ENCODE peak calls at places on chromosomes 11 and 22, in seven cellular contexts. Z, W, J, X, Q, B and I are unnamed samples.

GRCh38 chr11:111359223-111360149 is 19.6 kb downstream of the POU2AF1 start:
- DNase-seq in Z (no peak), W (no peak), J (no peak), X (no peak), Q (no peak), B (no peak), I (no peak)

GRCh38 chr11:113106507-113106906 is 145.3 kb downstream of the NCAM1 start:
- DNase-seq in Z (peak; percentile 70), W (no peak), J (peak; percentile 59), X (no peak), Q (no peak), B (no peak), I (peak; percentile 3)

GRCh38 chr22:20242393-20243175 is 25.5 kb downstream of the RTN4R start:
- DNase-seq in Z (no peak), W (no peak), J (no peak), X (no peak), Q (no peak), B (no peak), I (no peak)

GRCh38 chr11:61690706-61691377 is 10.7 kb downstream of the DAGLA start:
- DNase-seq in Z (no peak), W (no peak), J (no peak), X (no peak), Q (no peak), B (no peak), I (no peak)

GRCh38 chr11:104837969-104838639 is 60.2 kb downstream of the CASP12 start:
- DNase-seq in Z (no peak), W (no peak), J (no peak), X (no peak), Q (no peak), B (no peak), I (no peak)

GRCh38 chr11:78350101-78350645 is 67.4 kb downstream of the GAB2 start:
- DNase-seq in Z (peak; percentile 75), W (no peak), J (peak; percentile 65), X (no peak), Q (peak; percentile 37), B (no peak), I (no peak)

GRCh38 chr11:62712413-62712812 is 4.9 kb downstream of the GNG3 start:
- DNase-seq in Z (no peak), W (no peak), J (no peak), X (no peak), Q (no peak), B (no peak), I (no peak)

GRCh38 chr11:73530109-73530508 is 67.8 kb downstream of the FAM168A start:
- DNase-seq in Z (no peak), W (no peak), J (no peak), X (no peak), Q (no peak), B (no peak), I (no peak)

GRCh38 chr11:104095791-104096190 is 59.4 kb downstream of the DDI1 start:
- DNase-seq in Z (peak; percentile 24), W (no peak), J (peak; percentile 25), X (no peak), Q (no peak), B (no peak), I (no peak)

GRCh38 chr11:116225236-116225635 is 547.6 kb downstream of the BUD13 start:
- DNase-seq in Z (no peak), W (no peak), J (no peak), X (no peak), Q (no peak), B (no peak), I (no peak)

GRCh38 chr11:100329352-100329751 is 357.7 kb upstream of the ARHGAP42 start:
- DNase-seq in Z (no peak), W (no peak), J (no peak), X (no peak), Q (no peak), B (no peak), I (no peak)

GRCh38 chr22:32805586-32805881 is 4.0 kb downstream of the TIMP3 start:
- DNase-seq in Z (no peak), W (no peak), J (no peak), X (no peak), Q (no peak), B (no peak), I (no peak)

GRCh38 chr22:48254311-48254873 is 1491.9 kb downstream of the TBC1D22A start:
- DNase-seq in Z (no peak), W (no peak), J (no peak), X (no peak), Q (no peak), B (no peak), I (no peak)

GRCh38 chr11:129766858-129767604 is 48.6 kb upstream of the TMEM45B start:
- DNase-seq in Z (peak; percentile 48), W (no peak), J (peak; percentile 48), X (no peak), Q (no peak), B (no peak), I (no peak)

GRCh38 chr11:37858398-37858797 is 1260.4 kb upstream of the RAG2 start:
- DNase-seq in Z (peak; percentile 2), W (no peak), J (peak; percentile 8), X (no peak), Q (no peak), B (no peak), I (no peak)

GRCh38 chr11:72759468-72759867 is 7.3 kb upstream of the ARAP1 start:
- DNase-seq in Z (no peak), W (no peak), J (no peak), X (no peak), Q (no peak), B (no peak), I (no peak)

GRCh38 chr22:42905702-42906183 is 48.7 kb upstream of the ARFGAP3 start:
- DNase-seq in Z (no peak), W (no peak), J (no peak), X (no peak), Q (no peak), B (no peak), I (no peak)

GRCh38 chr22:42905217-42905616 is 48.1 kb upstream of the ARFGAP3 start:
- DNase-seq in Z (no peak), W (no peak), J (no peak), X (no peak), Q (no peak), B (no peak), I (no peak)

GRCh38 chr22:42904049-42904448 is 47.0 kb upstream of the ARFGAP3 start:
- DNase-seq in Z (no peak), W (no peak), J (no peak), X (no peak), Q (no peak), B (no peak), I (no peak)

GRCh38 chr22:42902875-42903510 is 45.9 kb upstream of the ARFGAP3 start:
- DNase-seq in Z (peak; percentile 54), W (no peak), J (peak; percentile 37), X (no peak), Q (peak; percentile 66), B (no peak), I (peak; percentile 34)

DNA sequence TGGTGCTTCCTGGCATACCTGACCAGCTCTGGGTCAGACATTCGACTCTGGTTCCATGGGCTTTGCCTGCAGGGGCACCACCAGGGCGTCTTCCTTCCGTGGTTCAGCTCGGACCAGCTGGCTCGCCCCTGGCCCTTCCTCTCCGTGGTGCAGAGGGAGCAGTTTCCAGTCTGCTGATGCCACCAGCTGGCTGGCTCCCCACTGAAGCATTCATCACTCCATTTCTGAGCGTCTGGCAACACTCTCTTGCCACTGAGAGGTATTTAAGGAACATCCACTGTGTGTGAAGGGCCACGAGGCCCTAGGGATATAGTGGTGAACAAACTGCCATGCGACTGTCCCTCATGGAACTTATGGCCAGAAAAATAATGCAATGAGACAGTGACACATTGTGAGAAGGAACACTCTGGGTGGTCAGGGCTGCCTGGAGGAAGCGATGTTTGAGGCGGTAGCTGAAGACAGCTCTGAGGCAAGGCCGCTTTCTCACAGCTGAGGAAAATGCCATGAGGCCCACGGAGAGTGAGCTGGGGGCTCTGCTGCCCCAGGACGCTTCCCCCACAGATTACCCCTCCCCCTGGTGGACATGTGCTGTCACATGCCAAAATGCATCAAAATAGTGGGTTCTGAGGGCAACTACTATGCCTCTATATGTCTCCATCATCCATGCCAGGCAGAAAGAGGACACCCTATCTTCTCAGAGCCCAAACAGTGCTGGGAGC is 44.9 kb upstream of the ARFGAP3 start:
- DNase-seq in Z (no peak), W (no peak), J (no peak), X (no peak), Q (no peak), B (no peak), I (no peak)
- TF ChIP-seq CTCF in Z (peak; percentile 24), W (peak; percentile 41), J (peak; percentile 34), X (peak; percentile 37), Q (peak; percentile 26), B (no peak), I (peak; percentile 17)

GRCh38 chr22:18110944-18111758 is 542 bp downstream of the TUBA8 start:
- DNase-seq in Z (no peak), W (no peak), J (no peak), X (no peak), Q (no peak), B (no peak), I (no peak)
- H3K4me3 ChIP-seq in Z (peak overlapping the region; percentile 33), W (peak overlapping the region; percentile 46), J (peak overlapping the region; percentile 40), X (peak overlapping the region; percentile 39), Q (peak overlapping the region; percentile 53), B (peak overlapping the region; percentile 13), I (peak overlapping the region; percentile 43)

DNA sequence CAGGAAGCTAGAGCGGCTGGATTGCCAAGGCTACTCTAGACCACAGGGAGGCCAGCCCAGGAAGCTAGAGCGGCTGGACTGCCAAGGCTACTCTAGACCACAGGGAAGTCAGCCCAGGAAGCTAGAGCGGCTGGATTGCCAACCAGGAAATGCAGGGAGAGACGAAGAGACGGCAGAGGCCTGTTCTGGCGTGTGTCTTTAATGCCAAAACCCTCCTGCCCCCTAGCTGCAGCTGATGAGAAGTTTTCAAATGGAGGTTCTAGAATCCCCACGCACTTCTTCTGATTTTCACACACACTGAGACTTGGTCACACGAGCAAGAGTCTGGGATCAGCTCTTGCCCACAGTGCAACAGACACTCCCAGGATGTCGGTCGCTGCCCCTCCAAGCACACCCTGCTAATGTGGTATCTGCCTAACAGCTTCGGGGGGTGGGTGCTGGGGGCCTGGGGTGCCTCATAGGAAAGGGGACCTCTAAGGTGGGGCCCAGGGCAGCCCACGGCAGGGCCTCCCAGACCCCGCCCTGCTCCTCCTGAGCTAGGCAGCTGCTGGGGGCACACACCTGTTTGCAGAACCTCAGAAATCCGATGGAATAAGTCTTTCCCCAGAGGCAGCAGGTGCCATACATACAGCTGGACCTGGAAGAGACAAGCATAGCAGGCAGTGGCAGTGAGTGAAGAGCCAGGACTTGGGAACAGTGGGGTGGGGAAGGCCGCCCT is 28.5 kb downstream of the MAFF start:
- DNase-seq in Z (peak; percentile 70), W (no peak), J (peak; percentile 72), X (no peak), Q (no peak), B (no peak), I (no peak)
- TF ChIP-seq CTCF in Z (peak; percentile 23), W (peak; percentile 53), J (peak; percentile 34), X (peak; percentile 21), Q (peak; percentile 23), B (peak; percentile 75), I (peak; percentile 25)

DNA sequence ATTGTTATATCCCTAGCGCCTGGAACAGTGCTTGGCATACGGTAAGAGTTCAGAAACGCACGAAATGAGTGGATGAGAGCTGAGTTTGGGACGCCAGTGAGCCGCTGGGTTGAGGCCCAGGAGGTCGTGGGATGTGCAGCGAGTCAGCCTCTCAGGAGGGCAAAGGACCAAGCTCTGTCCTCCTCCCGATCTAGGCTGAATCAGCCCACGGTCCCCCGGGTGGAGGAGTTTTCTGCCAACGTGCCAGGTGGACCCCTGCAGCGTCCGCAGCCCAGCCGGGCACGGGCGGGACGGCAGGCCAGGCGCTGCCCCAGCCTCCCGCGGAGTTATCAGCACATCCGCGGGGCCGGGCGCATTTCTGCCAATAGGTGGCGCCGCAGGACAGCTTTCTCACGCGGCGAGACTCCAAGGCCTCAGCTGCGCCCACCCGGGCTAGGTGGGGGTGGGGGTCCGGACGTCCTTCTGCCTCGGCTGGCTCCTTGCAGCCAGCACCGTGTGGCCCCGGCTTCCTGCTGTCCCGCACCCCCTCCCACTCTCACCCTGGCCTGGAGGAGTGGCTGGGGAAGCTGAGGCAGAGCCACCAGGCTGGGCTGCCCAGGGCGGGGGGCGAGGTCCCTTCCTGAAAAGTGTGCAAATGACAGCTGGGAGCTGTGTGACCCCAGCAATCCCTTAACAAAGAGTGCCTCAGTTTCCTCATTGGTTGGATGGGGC is 2.2 kb upstream of the RPS19BP1 start:
- DNase-seq in Z (peak; percentile 81), W (no peak), J (peak; percentile 69), X (no peak), Q (no peak), B (no peak), I (no peak)
- H3K4me3 ChIP-seq in Z (no peak overlapping the region), W (no peak overlapping the region), J (no peak overlapping the region), X (peak overlapping the region; percentile 12), Q (no peak overlapping the region), B (no peak overlapping the region), I (no peak overlapping the region)